ENCODE peak calls at places on chromosome 3, in four cellular contexts. A, F, N and K are unnamed samples.

GRCh38 chr3:41267975-41268640 is 68.8 kb downstream of the CTNNB1 start:
- DNase-seq in N (no peak), A (peak; percentile 89), F (no peak), K (no peak)

GRCh38 chr3:39334205-39334604 is 4.7 kb downstream of the CCR8 start:
- DNase-seq in A (no peak), N (no peak), F (no peak), K (no peak)

GRCh38 chr3:134087046-134087974 is 57.6 kb upstream of the SLCO2A1 start:
- DNase-seq in F (no peak), A (peak; percentile 19), N (no peak), K (no peak)

GRCh38 chr3:159586587-159587202 is 401.9 kb upstream of the IL12A start:
- DNase-seq in N (no peak), F (no peak), A (peak; percentile 67), K (no peak)

GRCh38 chr3:42014443-42014945 is 52.6 kb upstream of the ULK4 start:
- DNase-seq in A (no peak), F (no peak), N (peak; percentile 36), K (no peak)

GRCh38 chr3:23985752-23986544 is 40.9 kb downstream of the NR1D2 start:
- DNase-seq in F (no peak), A (no peak), N (no peak), K (no peak)

GRCh38 chr3:177905895-177906511 is 630.2 kb upstream of the KCNMB2 start:
- DNase-seq in F (no peak), N (no peak), A (peak; percentile 89), K (no peak)

GRCh38 chr3:2603734-2604297 is 505.1 kb downstream of the CNTN4 start:
- DNase-seq in A (no peak), F (no peak), N (no peak), K (no peak)

GRCh38 chr3:72892081-72892763 is 4.4 kb downstream of the GXYLT2 start:
- DNase-seq in F (no peak), N (no peak), A (peak; percentile 93), K (no peak)

GRCh38 chr3:108479212-108479611 is 31.2 kb downstream of the MYH15 start:
- DNase-seq in F (no peak), A (no peak), N (no peak), K (no peak)

GRCh38 chr3:4752201-4753072 is 226.8 kb upstream of the BHLHE40 start:
- DNase-seq in N (no peak), A (peak; percentile 37), F (no peak), K (no peak)

GRCh38 chr3:154780263-154780662 is 299.9 kb upstream of the MME start:
- DNase-seq in N (no peak), A (no peak), F (no peak), K (no peak)

GRCh38 chr3:192827863-192828594 is 89.6 kb downstream of the MB21D2 start:
- DNase-seq in N (no peak), F (no peak), A (no peak), K (no peak)

GRCh38 chr3:194908972-194909371 is 223.3 kb downstream of the FAM43A start:
- DNase-seq in F (no peak), A (peak; percentile 18), N (no peak), K (no peak)

GRCh38 chr3:197555281-197556261 is at the start of gene BDH1:
- DNase-seq in A (peak; percentile 17), F (no peak), N (no peak), K (peak; percentile 32)

GRCh38 chr3:41808152-41808551 is 153.8 kb downstream of the ULK4 start:
- DNase-seq in A (peak; percentile 68), N (no peak), F (no peak), K (no peak)

GRCh38 chr3:51671090-51672082 is at the start of gene TEX264:
- DNase-seq in A (peak; percentile 91), F (peak; percentile 85), N (peak; percentile 91), K (peak; percentile 95)

GRCh38 chr3:35946857-35947514 is 307.7 kb downstream of the ARPP21 start:
- DNase-seq in A (no peak), N (no peak), F (no peak), K (no peak)

GRCh38 chr3:65854606-65855304 is 184.0 kb downstream of the MAGI1 start:
- DNase-seq in N (no peak), A (no peak), F (no peak), K (peak; percentile 18)

GRCh38 chr3:175163686-175164085 is 304.6 kb downstream of the NAALADL2 start:
- DNase-seq in N (no peak), A (no peak), F (no peak), K (no peak)

GRCh38 chr3:4163006-4163405 is 140.2 kb upstream of the SETMAR start:
- DNase-seq in A (no peak), F (no peak), N (no peak), K (no peak)

GRCh38 chr3:194869482-194870169 is 183.9 kb downstream of the FAM43A start:
- DNase-seq in F (no peak), A (no peak), N (no peak), K (no peak)

GRCh38 chr3:15768421-15769255 is 29.1 kb downstream of the ANKRD28 start:
- DNase-seq in N (no peak), F (no peak), A (peak; percentile 96), K (no peak)

GRCh38 chr3:114128231-114128630 is 50.6 kb downstream of the DRD3 start:
- DNase-seq in N (no peak), A (peak; percentile 45), F (no peak), K (no peak)

GRCh38 chr3:24690777-24691176 is 196.1 kb upstream of the THRB start:
- DNase-seq in F (no peak), A (no peak), N (no peak), K (no peak)

GRCh38 chr3:9059489-9060400 is 96.5 kb upstream of the RAD18 start:
- DNase-seq in A (no peak), N (no peak), F (no peak), K (no peak)
- H3K27ac ChIP-seq in A (no peak overlapping the region), N (no peak overlapping the region), F (no peak overlapping the region), K (no peak overlapping the region)

DNA sequence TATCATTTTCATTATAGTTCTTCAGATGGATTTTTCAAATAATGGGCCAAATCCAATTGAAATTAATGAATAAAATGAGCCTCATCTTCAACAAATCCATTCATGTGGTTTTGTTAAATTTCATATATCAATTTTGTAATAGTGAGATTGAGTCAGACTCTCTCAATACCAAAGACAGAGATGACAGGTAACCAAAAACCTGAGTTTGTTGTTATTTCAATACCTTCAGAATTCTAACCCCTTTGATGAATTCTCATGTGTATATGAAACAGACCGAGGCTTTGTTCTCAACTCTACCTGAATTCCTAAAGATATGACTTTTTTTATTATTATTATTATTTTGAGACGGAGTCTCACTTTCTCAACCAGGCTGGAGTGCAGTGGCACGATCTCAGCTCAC is 92.8 kb downstream of the FOXP1 start:
- DNase-seq in A (no peak), F (no peak), N (no peak), K (no peak)
- H3K4me1 ChIP-seq in A (no peaks in the 10 kb centered on the region), F (no peaks in the 10 kb centered on the region), N (peaks cover 22% of the 10 kb centered on the region), K (no peaks in the 10 kb centered on the region)

GRCh38 chr3:125142418-125142778 is 70.2 kb downstream of the SLC12A8 start:
- DNase-seq in F (no peak), A (no peak), N (no peak), K (no peak)

GRCh38 chr3:125139386-125139785 is 73.2 kb downstream of the SLC12A8 start:
- DNase-seq in A (no peak), F (no peak), N (no peak), K (no peak)

GRCh38 chr3:125140011-125140813 is 72.3 kb downstream of the SLC12A8 start:
- DNase-seq in A (peak; percentile 58), N (peak; percentile 17), F (no peak), K (no peak)

GRCh38 chr3:125141596-125142417 is 70.7 kb downstream of the SLC12A8 start:
- DNase-seq in N (peak; percentile 86), F (no peak), A (peak; percentile 64), K (peak; percentile 76)

DNA sequence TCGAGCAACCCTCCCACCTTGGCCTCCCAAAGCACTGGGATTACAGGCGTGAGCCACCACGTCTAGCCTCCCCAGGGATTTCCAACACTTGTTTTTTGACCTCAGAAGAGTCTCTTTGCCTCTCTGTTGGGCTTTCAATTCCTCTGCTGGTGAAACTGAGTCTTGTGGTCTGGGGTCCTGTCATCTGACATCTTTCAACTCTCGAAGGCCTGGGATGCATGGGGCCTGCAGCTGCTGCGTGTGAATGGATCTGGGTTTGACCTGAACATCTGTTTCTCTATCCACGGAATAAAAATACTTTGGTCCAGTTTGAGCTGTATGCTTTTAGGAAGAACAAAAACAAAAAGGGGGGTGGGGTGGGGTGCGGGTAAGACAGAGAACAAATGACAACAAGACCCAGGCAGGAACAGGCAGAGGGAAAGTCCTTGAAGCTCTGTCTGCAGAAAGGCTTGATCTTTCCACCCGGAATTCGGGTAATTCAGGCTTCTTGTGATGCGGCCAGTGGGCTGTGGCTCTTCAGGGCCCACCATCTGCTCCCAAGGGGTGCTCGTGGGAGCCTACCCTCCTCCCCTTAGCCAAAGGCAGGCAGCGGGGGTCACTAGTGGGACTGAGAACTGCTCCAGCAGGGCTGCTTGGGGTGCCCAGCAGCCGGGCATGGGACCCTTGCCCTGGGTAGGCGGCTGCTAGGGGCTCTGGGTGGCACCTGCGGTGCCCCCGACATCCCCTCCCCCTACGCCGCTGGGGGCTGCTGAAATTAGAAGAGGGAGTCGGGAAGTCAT is 71.5 kb downstream of the SLC12A8 start:
- DNase-seq in A (no peak), F (no peak), N (no peak), K (no peak)
- H3K27ac ChIP-seq in A (no peak overlapping the region), F (peak overlapping the region; percentile 58), N (peak overlapping the region; percentile 74), K (no peak overlapping the region)

DNA sequence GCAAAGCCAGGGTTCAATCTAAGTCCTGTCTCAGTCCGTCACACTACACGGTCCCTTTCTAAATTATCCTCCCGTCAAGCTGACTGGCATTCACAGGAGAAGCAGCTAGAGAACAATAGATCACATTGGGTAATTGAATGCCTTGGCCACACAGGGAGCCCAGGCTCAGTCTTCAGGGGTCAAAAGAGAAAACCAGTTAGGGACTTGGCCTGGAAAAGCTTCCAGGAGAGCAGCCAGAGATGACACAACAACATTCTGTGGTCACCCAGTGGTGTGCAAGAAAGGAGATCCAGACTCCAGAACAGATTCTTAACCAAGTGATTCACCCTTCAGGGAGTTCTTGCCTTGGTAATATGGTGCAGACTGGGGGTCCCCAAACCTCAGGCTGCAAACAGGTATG is 15.9 kb downstream of the ARHGAP31 start:
- DNase-seq in N (no peak), A (peak; percentile 97), F (no peak), K (no peak)
- H3K4me1 ChIP-seq in N (peaks cover 54% of the 10 kb centered on the region), A (peaks cover 35% of the 10 kb centered on the region), F (no peaks in the 10 kb centered on the region), K (no peaks in the 10 kb centered on the region)